ENCODE peak calls at places on chromosomes 13 and 19, in four cellular contexts. S is cardiac muscle cell, X is A673, Q is left ventricle myocardium inferior. R is an unnamed sample. For H3K9me3, the result is how much of the 10 kb centered on the place peaks cover.

GRCh38 chr13:21556051-21556450 is 47.9 kb downstream of the MICU2 start:
- DNase-seq in S (no peak), X (no peak), Q (no peak), R (no peak)

GRCh38 chr19:5624741-5625140 is 1.9 kb downstream of the SAFB start:
- DNase-seq in S (no peak), X (no peak), Q (no peak), R (no peak)

GRCh38 chr19:1295169-1296012 is 9.7 kb downstream of the EFNA2 start:
- DNase-seq in S (peak), X (peak), Q (no peak), R (peak)

GRCh38 chr19:43310221-43310620 is 40.9 kb upstream of the PSG9 start:
- DNase-seq in S (no peak), X (no peak), Q (no peak), R (no peak)

GRCh38 chr13:49292742-49293498 is 45.2 kb downstream of the CDADC1 start:
- DNase-seq in S (peak), X (peak), Q (no peak), R (peak)

GRCh38 chr19:18120127-18120526 is 22.5 kb downstream of the MAST3 start:
- DNase-seq in S (no peak), X (no peak), Q (no peak), R (no peak)

GRCh38 chr13:24348797-24349515 is 39.6 kb downstream of the C1QTNF9 start:
- DNase-seq in S (no peak), X (no peak), Q (no peak), R (no peak)

GRCh38 chr13:111919826-111920225 is 147.1 kb upstream of the SOX1 start:
- DNase-seq in S (no peak), X (no peak), Q (no peak), R (no peak)

GRCh38 chr13:112124100-112124499 is 57.2 kb downstream of the SOX1 start:
- DNase-seq in S (no peak), X (no peak), Q (no peak), R (no peak)

GRCh38 chr19:38693380-38694223 is 46.2 kb downstream of the ACTN4 start:
- DNase-seq in S (no peak), X (peak), Q (no peak), R (no peak)

GRCh38 chr13:43227721-43228120 is 204.3 kb downstream of the DNAJC15 start:
- DNase-seq in S (no peak), X (no peak), Q (no peak), R (peak)

GRCh38 chr19:48639483-48640375 is 2.5 kb upstream of the DBP start:
- DNase-seq in S (no peak), X (no peak), Q (no peak), R (no peak)

GRCh38 chr13:91072511-91072910 is 275.0 kb upstream of the MIR17HG start:
- DNase-seq in S (no peak), X (no peak), Q (no peak), R (no peak)

GRCh38 chr19:45130888-45131615 is 29.7 kb downstream of the NKPD1 start:
- DNase-seq in S (no peak), X (peak), Q (no peak), R (peak)

GRCh38 chr13:99129951-99130350 is 70.7 kb upstream of the UBAC2 start:
- DNase-seq in S (no peak), X (no peak), Q (no peak), R (no peak)

GRCh38 chr13:99132295-99132835 is 68.3 kb upstream of the UBAC2 start:
- DNase-seq in S (no peak), X (no peak), Q (no peak), R (no peak)

GRCh38 chr13:99129050-99129449 is 71.6 kb upstream of the UBAC2 start:
- DNase-seq in S (no peak), X (no peak), Q (no peak), R (no peak)

GRCh38 chr13:99133230-99133629 is 67.4 kb upstream of the UBAC2 start:
- DNase-seq in S (peak), X (no peak), Q (no peak), R (no peak)

GRCh38 chr13:99131410-99131809 is 69.2 kb upstream of the UBAC2 start:
- DNase-seq in S (no peak), X (no peak), Q (no peak), R (no peak)
- H3K9me3 ChIP-seq in S (under half), X (under half), Q (under half), R (under half)

GRCh38 chr19:3961007-3961406 is 9.9 kb downstream of the DAPK3 start:
- DNase-seq in S (no peak), X (no peak), Q (no peak), R (no peak)

GRCh38 chr19:3966051-3967017 is 4.6 kb downstream of the DAPK3 start:
- DNase-seq in S (no peak), X (no peak), Q (no peak), R (no peak)

GRCh38 chr19:3964256-3965194 is 6.4 kb downstream of the DAPK3 start:
- DNase-seq in S (no peak), X (no peak), Q (no peak), R (no peak)

GRCh38 chr19:3959766-3960131 is 11.2 kb downstream of the DAPK3 start:
- DNase-seq in S (no peak), X (no peak), Q (no peak), R (no peak)

GRCh38 chr19:3963458-3964255 is 7.2 kb downstream of the DAPK3 start:
- DNase-seq in S (no peak), X (no peak), Q (no peak), R (no peak)
- H3K4me3 ChIP-seq in S (no peak), X (no peak), Q (no peak), R (no peak)

GRCh38 chr19:22893855-22894270 is 61.8 kb downstream of the ZNF723 start:
- DNase-seq in S (no peak), X (no peak), Q (no peak), R (no peak)
- H3K9me3 ChIP-seq in S (under half), X (under half), Q (under half), R (under half)

DNA sequence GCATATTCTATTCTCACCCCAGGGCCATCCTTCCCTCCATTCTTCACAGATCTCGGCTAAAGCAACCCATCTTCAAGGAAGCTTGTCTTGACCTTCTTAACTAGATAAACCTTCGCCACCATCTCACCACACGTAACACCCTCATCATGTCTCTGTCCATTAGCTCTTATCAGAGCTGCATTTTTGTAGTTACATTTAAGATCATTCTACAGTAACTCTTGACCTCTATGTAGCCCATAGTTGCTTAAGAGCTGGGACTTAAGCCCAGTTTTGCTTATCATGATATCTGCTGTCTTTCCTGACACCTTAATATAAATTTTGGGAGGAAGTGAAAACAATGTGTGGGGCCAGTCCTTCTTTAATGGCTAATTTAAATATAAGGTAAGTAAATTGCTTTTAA is 345.1 kb downstream of the MTUS2 start:
- DNase-seq in S (no peak), X (no peak), Q (no peak), R (no peak)
- H3K4me3 ChIP-seq in S (no peak), X (no peak), Q (no peak), R (no peak)

GRCh38 chr19:58095328-58095727 is 2.7 kb downstream of the ZSCAN18 start:
- DNase-seq in S (no peak), X (no peak), Q (no peak), R (no peak)

GRCh38 chr19:58093071-58093470 is 5.0 kb downstream of the ZSCAN18 start:
- DNase-seq in S (no peak), X (no peak), Q (no peak), R (no peak)

GRCh38 chr19:58088521-58089052 is 9.4 kb downstream of the ZSCAN18 start:
- DNase-seq in S (no peak), X (no peak), Q (no peak), R (no peak)

GRCh38 chr19:58089846-58090245 is 8.2 kb downstream of the ZSCAN18 start:
- DNase-seq in S (no peak), X (no peak), Q (no peak), R (no peak)

GRCh38 chr19:58091251-58091995 is 6.6 kb downstream of the ZSCAN18 start:
- DNase-seq in S (no peak), X (no peak), Q (no peak), R (no peak)
- H3K9me3 ChIP-seq in S (under half), X (under half), Q (half or more), R (under half)

DNA sequence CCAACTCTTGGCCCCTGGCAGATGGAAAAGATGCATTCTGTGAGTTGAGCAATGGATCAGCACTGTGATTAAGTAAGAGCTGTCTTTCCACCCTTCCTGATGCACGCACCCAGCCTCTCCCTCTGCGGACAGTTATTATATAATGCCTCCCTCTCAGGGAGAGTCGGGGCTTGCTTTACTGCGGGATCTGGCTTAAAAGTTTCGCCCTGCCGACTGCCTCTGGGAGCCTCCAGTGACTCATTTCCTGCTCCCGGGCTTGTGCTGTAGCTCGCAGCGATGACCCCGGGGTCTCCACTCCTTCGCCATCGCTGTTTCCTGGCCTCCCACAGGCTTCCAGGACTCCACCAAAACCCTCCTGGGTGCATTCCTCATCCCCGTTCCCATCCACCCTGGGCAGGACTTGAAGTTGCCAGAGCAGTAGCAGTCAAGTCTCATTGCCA is 107.4 kb upstream of the SLC7A1 start:
- DNase-seq in S (no peak), X (peak), Q (peak), R (peak)
- H3K4me3 ChIP-seq in S (no peak), X (no peak), Q (peak), R (peak)

DNA sequence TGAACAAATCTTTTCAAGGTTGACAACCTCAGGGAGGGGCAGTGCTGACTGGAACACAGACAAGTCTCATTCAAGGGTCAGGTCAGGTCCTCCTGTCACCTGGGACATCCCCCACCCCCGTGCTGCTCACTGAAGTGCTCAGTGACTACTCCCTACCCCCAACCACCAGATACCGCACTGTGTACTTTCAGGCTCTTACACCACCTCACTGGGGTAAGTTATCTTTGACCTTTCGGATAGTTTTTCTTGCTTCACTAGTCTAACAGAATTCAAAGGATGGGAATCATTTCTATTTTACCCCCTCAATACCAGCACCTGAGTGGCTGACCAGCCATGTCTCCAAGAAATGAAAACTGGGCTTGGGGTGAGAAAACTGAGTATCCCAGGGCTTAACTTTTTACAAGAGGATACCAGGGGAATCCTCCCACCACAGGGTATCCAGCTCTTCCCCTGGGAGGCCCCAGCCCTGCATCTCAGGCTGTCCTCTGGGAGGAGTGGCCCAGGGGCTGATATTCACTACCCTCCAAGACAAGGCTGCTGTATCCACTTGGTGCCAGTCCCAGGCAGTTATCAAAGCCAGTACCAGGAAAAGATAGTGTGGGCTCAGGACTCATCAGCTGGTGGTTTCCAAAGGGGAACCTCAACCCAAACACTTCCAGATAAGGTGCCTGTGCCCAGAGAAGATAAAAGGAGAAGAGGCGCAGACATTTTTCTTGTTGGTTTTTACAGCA is 2.1 kb downstream of the ZNF563 start:
- DNase-seq in S (peak), X (no peak), Q (no peak), R (no peak)
- H3K9me3 ChIP-seq in S (under half), X (under half), Q (under half), R (under half)